ENCODE peak calls at places on chromosomes 13 and 19, in seven cellular contexts. M, D, V, Y, J, L and N are unnamed samples.

GRCh38 chr13:80928241-80928640 is 587.3 kb upstream of the SPRY2 start:
- DNase-seq in M (no peak), D (no peak), V (no peak), Y (no peak), J (no peak), L (no peak), N (no peak)

GRCh38 chr19:11096210-11096841 is 7.1 kb downstream of the LDLR start:
- DNase-seq in M (peak), D (no peak), V (no peak), Y (no peak), J (no peak), L (no peak), N (no peak)

GRCh38 chr13:31063734-31064133 is 98.0 kb downstream of the HSPH1 start:
- DNase-seq in M (no peak), D (no peak), V (no peak), Y (no peak), J (no peak), L (no peak), N (no peak)

GRCh38 chr13:28718186-28718537 is 608 bp downstream of the SLC46A3 start:
- DNase-seq in M (no peak), D (no peak), V (no peak), Y (no peak), J (no peak), L (no peak), N (no peak)

GRCh38 chr19:35994868-35995654 is at the start of gene SDHAF1:
- DNase-seq in M (peak), D (peak), V (peak), Y (peak), J (peak), L (peak), N (peak)

GRCh38 chr13:112226320-112227002 is 149.7 kb upstream of the SPACA7 start:
- DNase-seq in M (no peak), D (no peak), V (no peak), Y (no peak), J (no peak), L (no peak), N (no peak)

GRCh38 chr19:46635920-46636761 is at the start of gene GNG8:
- DNase-seq in M (no peak), D (no peak), V (no peak), Y (no peak), J (no peak), L (no peak), N (no peak)

GRCh38 chr19:31985001-31985605 is 360.3 kb upstream of the ZNF507 start:
- DNase-seq in M (no peak), D (no peak), V (no peak), Y (no peak), J (no peak), L (no peak), N (no peak)

GRCh38 chr13:26989261-26990007 is 182.2 kb downstream of the USP12 start:
- DNase-seq in M (no peak), D (no peak), V (no peak), Y (no peak), J (no peak), L (no peak), N (no peak)

GRCh38 chr13:113098163-113098732 is 7.3 kb upstream of the F7 start:
- DNase-seq in M (peak), D (no peak), V (peak), Y (no peak), J (no peak), L (no peak), N (no peak)

GRCh38 chr19:32337176-32337808 is 8.1 kb upstream of the ZNF507 start:
- DNase-seq in M (no peak), D (no peak), V (no peak), Y (no peak), J (no peak), L (no peak), N (no peak)